ENCODE peak calls at places on chromosome 10, in seven cellular contexts. U, Q, D, C, L, K and G are unnamed samples.

GRCh38 chr10:43060291-43060690 is 16.6 kb upstream of the RET start:
- DNase-seq in U (no peak), Q (no peak), D (no peak), C (no peak), L (no peak), K (no peak), G (no peak)

GRCh38 chr10:24157567-24157966 is 51.4 kb upstream of the KIAA1217 start:
- DNase-seq in U (no peak), Q (no peak), D (no peak), C (no peak), L (no peak), K (no peak), G (no peak)

GRCh38 chr10:125000366-125001312 is 58.7 kb downstream of the ZRANB1 start:
- DNase-seq in U (no peak), Q (no peak), D (no peak), C (no peak), L (no peak), K (no peak), G (no peak)

GRCh38 chr10:50417906-50418697 is 166.8 kb upstream of the ASAH2 start:
- DNase-seq in U (peak), Q (peak), D (peak), C (peak), L (peak), K (peak), G (peak)

GRCh38 chr10:74234569-74234968 is 83.5 kb downstream of the ADK start:
- DNase-seq in U (no peak), Q (no peak), D (no peak), C (no peak), L (peak), K (no peak), G (no peak)

GRCh38 chr10:70668454-70668970 is 3.8 kb upstream of the ADAMTS14 start:
- DNase-seq in U (no peak), Q (no peak), D (no peak), C (no peak), L (no peak), K (no peak), G (no peak)

GRCh38 chr10:110822708-110823291 is 48.9 kb upstream of the PDCD4 start:
- DNase-seq in U (no peak), Q (no peak), D (peak), C (no peak), L (no peak), K (no peak), G (no peak)

GRCh38 chr10:124267231-124267885 is 151.4 kb downstream of the OAT start:
- DNase-seq in U (no peak), Q (no peak), D (no peak), C (no peak), L (no peak), K (no peak), G (no peak)

GRCh38 chr10:78931333-78932083 is 137.3 kb upstream of the ZMIZ1 start:
- DNase-seq in U (no peak), Q (no peak), D (no peak), C (no peak), L (peak), K (no peak), G (no peak)

GRCh38 chr10:78332013-78332412 is 298.4 kb downstream of the RPS24 start:
- DNase-seq in U (no peak), Q (no peak), D (no peak), C (no peak), L (no peak), K (no peak), G (no peak)

GRCh38 chr10:132865236-132865635 is 77.1 kb downstream of the CFAP46 start:
- DNase-seq in U (no peak), Q (no peak), D (no peak), C (no peak), L (no peak), K (no peak), G (no peak)

GRCh38 chr10:66982792-66983481 is 57.1 kb downstream of the LRRTM3 start:
- DNase-seq in U (no peak), Q (no peak), D (no peak), C (no peak), L (no peak), K (no peak), G (no peak)

GRCh38 chr10:107686095-107686494 is 521.6 kb upstream of the SORCS1 start:
- DNase-seq in U (no peak), Q (no peak), D (no peak), C (no peak), L (no peak), K (no peak), G (peak)

GRCh38 chr10:5545778-5546710 is 21.3 kb downstream of the CALML3 start:
- DNase-seq in U (peak), Q (no peak), D (no peak), C (no peak), L (peak), K (no peak), G (no peak)

GRCh38 chr10:129853236-129853946 is 110.7 kb downstream of the EBF3 start:
- DNase-seq in U (peak), Q (peak), D (no peak), C (no peak), L (no peak), K (no peak), G (peak)

GRCh38 chr10:5551531-5552375 is 27.0 kb downstream of the CALML3 start:
- DNase-seq in U (no peak), Q (no peak), D (no peak), C (no peak), L (no peak), K (peak), G (peak)

GRCh38 chr10:24457661-24458318 is 248.9 kb downstream of the KIAA1217 start:
- DNase-seq in U (peak), Q (no peak), D (no peak), C (no peak), L (no peak), K (no peak), G (peak)

GRCh38 chr10:119781498-119781897 is 55.6 kb downstream of the INPP5F start:
- DNase-seq in U (no peak), Q (no peak), D (no peak), C (no peak), L (no peak), K (no peak), G (no peak)

GRCh38 chr10:119780879-119781480 is 55.1 kb downstream of the INPP5F start:
- DNase-seq in U (no peak), Q (no peak), D (no peak), C (no peak), L (no peak), K (no peak), G (no peak)

GRCh38 chr10:119786117-119786769 is 60.4 kb downstream of the INPP5F start:
- DNase-seq in U (no peak), Q (peak), D (peak), C (no peak), L (no peak), K (no peak), G (peak)

GRCh38 chr10:119783665-119784027 is 57.8 kb downstream of the INPP5F start:
- DNase-seq in U (no peak), Q (no peak), D (no peak), C (no peak), L (peak), K (no peak), G (peak)

DNA sequence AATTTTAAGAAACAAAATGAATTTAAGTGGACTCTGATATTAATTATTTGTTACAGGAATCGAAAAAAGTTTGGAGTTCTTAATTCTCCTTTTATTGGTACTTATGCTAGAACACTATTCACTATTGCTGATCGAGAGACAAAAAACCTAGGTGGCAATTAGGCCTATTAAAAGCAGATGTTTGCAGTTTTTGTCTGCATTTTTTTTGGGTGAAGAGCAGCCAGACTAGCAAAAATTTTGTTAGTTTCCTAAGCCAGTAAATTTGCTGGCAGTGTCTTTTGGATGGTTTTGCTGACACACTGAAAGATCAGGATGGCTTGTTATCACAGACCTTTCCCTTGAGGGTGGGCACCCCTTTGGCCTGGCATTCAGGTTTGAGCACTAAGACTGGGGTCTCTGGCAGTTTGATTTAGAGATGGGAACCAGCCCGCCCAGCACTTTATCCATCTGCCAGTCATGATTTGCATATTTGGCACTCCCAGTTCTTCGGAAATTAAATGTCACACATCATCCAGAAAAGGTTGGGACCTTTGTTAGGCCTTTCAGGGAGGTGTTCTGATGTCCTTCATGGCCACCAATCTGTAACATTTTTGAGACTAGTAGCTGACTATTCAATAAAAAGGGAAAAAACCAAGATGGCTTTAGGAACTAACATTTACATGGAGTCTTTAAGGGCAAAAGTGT is 57.3 kb downstream of the INPP5F start:
- DNase-seq in U (no peak), Q (no peak), D (no peak), C (no peak), L (no peak), K (no peak), G (no peak)
- TF ChIP-seq MAX in U (no peak), Q (no peak), D (no peak), C (no peak), L (no peak), K (no peak), G (no peak)

GRCh38 chr10:26697163-26697921 is at the start of gene PDSS1:
- DNase-seq in U (peak), Q (peak), D (no peak), C (peak), L (peak), K (peak), G (peak)
- TF ChIP-seq POLR2A in U (peak), Q (peak), D (no peak), C (no peak), L (peak), K (peak), G (peak)

GRCh38 chr10:127227663-127228062 is 31.3 kb upstream of the INSYN2A start:
- DNase-seq in U (no peak), Q (peak), D (no peak), C (no peak), L (no peak), K (no peak), G (no peak)
- TF ChIP-seq MAX in U (no peak), Q (no peak), D (no peak), C (no peak), L (no peak), K (no peak), G (no peak)

GRCh38 chr10:90916392-90917110 is 4.3 kb downstream of the ANKRD1 start:
- DNase-seq in U (no peak), Q (no peak), D (no peak), C (no peak), L (peak), K (no peak), G (no peak)
- TF ChIP-seq POLR2A in U (no peak), Q (no peak), D (no peak), C (no peak), L (peak), K (no peak), G (no peak)

GRCh38 chr10:23120001-23120934 is 24.9 kb downstream of the MSRB2 start:
- DNase-seq in U (no peak), Q (no peak), D (no peak), C (no peak), L (no peak), K (no peak), G (no peak)
- TF ChIP-seq MAX in U (no peak), Q (no peak), D (no peak), C (no peak), L (no peak), K (no peak), G (no peak)

GRCh38 chr10:89526396-89526795 is 9.0 kb downstream of the SLC16A12 start:
- DNase-seq in U (no peak), Q (no peak), D (no peak), C (no peak), L (no peak), K (no peak), G (no peak)
- TF ChIP-seq POLR2A in U (no peak), Q (no peak), D (no peak), C (no peak), L (no peak), K (no peak), G (no peak)

DNA sequence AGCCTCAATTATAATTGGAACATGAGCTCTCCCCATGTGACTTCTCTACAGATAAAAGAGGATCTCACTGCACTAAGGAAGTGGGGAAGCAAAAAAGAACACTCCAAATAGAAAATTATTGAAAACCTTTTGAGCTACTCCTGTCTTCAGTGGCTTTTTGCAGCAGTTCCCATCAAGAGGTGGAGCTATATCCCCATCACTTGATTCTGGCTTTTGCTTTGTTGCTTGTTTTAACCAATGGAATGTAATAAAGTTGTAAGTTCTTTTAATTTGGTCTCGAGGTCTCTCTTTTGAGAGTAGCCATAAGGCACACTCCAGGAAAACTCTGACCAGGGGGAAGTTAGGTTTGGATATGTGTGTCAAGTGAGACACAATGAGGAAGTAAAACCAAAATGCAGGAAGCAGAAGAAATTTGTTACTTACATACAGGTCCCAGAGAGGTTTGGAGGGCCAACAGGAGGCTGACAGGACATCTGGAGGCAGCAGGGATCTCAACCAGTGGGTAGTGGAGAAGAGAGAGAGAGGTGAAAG is 569.4 kb downstream of the HTR7 start:
- DNase-seq in U (no peak), Q (no peak), D (no peak), C (peak), L (peak), K (no peak), G (no peak)
- TF ChIP-seq MAX in U (no peak), Q (no peak), D (no peak), C (no peak), L (no peak), K (no peak), G (no peak)